ENCODE peak calls at places on chromosomes 12 and 14, in eight cellular contexts. One of them, this sample, is unnamed.

GRCh38 chr12:121295746-121296617 is 527 bp downstream of the CAMKK2 start:
- DNase-seq in breast epithelium: no peak
- DNase-seq in transverse colon: peak
- DNase-seq in spleen: peak
- DNase-seq in upper lobe of left lung: no peak
- DNase-seq in K562: peak
- DNase-seq in sigmoid colon: peak
- DNase-seq in HCT116: no peak
- DNase-seq in this sample: peak

GRCh38 chr12:128052341-128052740 is 214.6 kb upstream of the TMEM132C start:
- DNase-seq in breast epithelium: no peak
- DNase-seq in transverse colon: no peak
- DNase-seq in spleen: no peak
- DNase-seq in upper lobe of left lung: no peak
- DNase-seq in K562: no peak
- DNase-seq in sigmoid colon: no peak
- DNase-seq in HCT116: no peak
- DNase-seq in this sample: no peak

GRCh38 chr12:31589896-31590729 is 823 bp downstream of the DENND5B start:
- DNase-seq in breast epithelium: peak
- DNase-seq in transverse colon: peak
- DNase-seq in spleen: peak
- DNase-seq in upper lobe of left lung: peak
- DNase-seq in K562: peak
- DNase-seq in sigmoid colon: peak
- DNase-seq in HCT116: peak
- DNase-seq in this sample: peak

GRCh38 chr12:84134797-84135366 is 777.7 kb downstream of the SLC6A15 start:
- DNase-seq in breast epithelium: no peak
- DNase-seq in transverse colon: no peak
- DNase-seq in spleen: no peak
- DNase-seq in upper lobe of left lung: no peak
- DNase-seq in K562: no peak
- DNase-seq in sigmoid colon: no peak
- DNase-seq in HCT116: no peak
- DNase-seq in this sample: no peak

GRCh38 chr12:27861428-27862167 is 81.6 kb upstream of the MANSC4 start:
- DNase-seq in breast epithelium: no peak
- DNase-seq in transverse colon: peak
- DNase-seq in spleen: no peak
- DNase-seq in upper lobe of left lung: no peak
- DNase-seq in K562: peak
- DNase-seq in sigmoid colon: peak
- DNase-seq in HCT116: no peak
- DNase-seq in this sample: no peak

GRCh38 chr12:39354955-39355354 is 88.0 kb downstream of the KIF21A start:
- DNase-seq in breast epithelium: no peak
- DNase-seq in transverse colon: no peak
- DNase-seq in spleen: no peak
- DNase-seq in upper lobe of left lung: no peak
- DNase-seq in K562: peak
- DNase-seq in sigmoid colon: no peak
- DNase-seq in HCT116: no peak
- DNase-seq in this sample: no peak

GRCh38 chr12:54017027-54017788 is 8.4 kb downstream of the HOXC8 start:
- DNase-seq in breast epithelium: peak
- DNase-seq in transverse colon: no peak
- DNase-seq in spleen: no peak
- DNase-seq in upper lobe of left lung: peak
- DNase-seq in K562: peak
- DNase-seq in sigmoid colon: no peak
- DNase-seq in HCT116: no peak
- DNase-seq in this sample: no peak

GRCh38 chr12:71840226-71840847 is 778 bp downstream of the TBC1D15 start:
- DNase-seq in breast epithelium: no peak
- DNase-seq in transverse colon: no peak
- DNase-seq in spleen: no peak
- DNase-seq in upper lobe of left lung: no peak
- DNase-seq in K562: peak
- DNase-seq in sigmoid colon: no peak
- DNase-seq in HCT116: peak
- DNase-seq in this sample: no peak

GRCh38 chr14:61749867-61750266 is 12.4 kb upstream of the SNAPC1 start:
- DNase-seq in breast epithelium: no peak
- DNase-seq in transverse colon: peak
- DNase-seq in spleen: no peak
- DNase-seq in upper lobe of left lung: no peak
- DNase-seq in K562: peak
- DNase-seq in sigmoid colon: no peak
- DNase-seq in HCT116: no peak
- DNase-seq in this sample: no peak

GRCh38 chr14:29220077-29220476 is 453.5 kb downstream of the FOXG1 start:
- DNase-seq in breast epithelium: no peak
- DNase-seq in transverse colon: no peak
- DNase-seq in spleen: no peak
- DNase-seq in upper lobe of left lung: no peak
- DNase-seq in K562: no peak
- DNase-seq in sigmoid colon: no peak
- DNase-seq in HCT116: no peak
- DNase-seq in this sample: no peak

GRCh38 chr14:64682173-64682710 is 22.0 kb upstream of the PLEKHG3 start:
- DNase-seq in breast epithelium: peak
- DNase-seq in transverse colon: peak
- DNase-seq in spleen: no peak
- DNase-seq in upper lobe of left lung: no peak
- DNase-seq in K562: no peak
- DNase-seq in sigmoid colon: peak
- DNase-seq in HCT116: no peak
- DNase-seq in this sample: no peak

GRCh38 chr12:124709722-124710656 is 142.6 kb upstream of the NCOR2 start:
- DNase-seq in breast epithelium: no peak
- DNase-seq in transverse colon: no peak
- DNase-seq in spleen: no peak
- DNase-seq in upper lobe of left lung: no peak
- DNase-seq in K562: no peak
- DNase-seq in sigmoid colon: no peak
- DNase-seq in HCT116: no peak
- DNase-seq in this sample: no peak

GRCh38 chr12:21823581-21823980 is 49.1 kb upstream of the KCNJ8 start:
- DNase-seq in breast epithelium: no peak
- DNase-seq in transverse colon: no peak
- DNase-seq in spleen: peak
- DNase-seq in upper lobe of left lung: no peak
- DNase-seq in K562: no peak
- DNase-seq in sigmoid colon: peak
- DNase-seq in HCT116: no peak
- DNase-seq in this sample: peak

GRCh38 chr14:29584992-29585391 is 342.7 kb downstream of the PRKD1 start:
- DNase-seq in breast epithelium: no peak
- DNase-seq in transverse colon: peak
- DNase-seq in spleen: no peak
- DNase-seq in upper lobe of left lung: no peak
- DNase-seq in K562: no peak
- DNase-seq in sigmoid colon: peak
- DNase-seq in HCT116: no peak
- DNase-seq in this sample: no peak

GRCh38 chr12:55820679-55821078 is 2.8 kb downstream of the ORMDL2 start:
- DNase-seq in breast epithelium: no peak
- DNase-seq in transverse colon: no peak
- DNase-seq in spleen: no peak
- DNase-seq in upper lobe of left lung: no peak
- DNase-seq in K562: no peak
- DNase-seq in sigmoid colon: no peak
- DNase-seq in HCT116: no peak
- DNase-seq in this sample: no peak

GRCh38 chr12:34398366-34398705 is 376.0 kb downstream of the ALG10 start:
- DNase-seq in breast epithelium: no peak
- DNase-seq in transverse colon: peak
- DNase-seq in spleen: peak
- DNase-seq in upper lobe of left lung: peak
- DNase-seq in K562: peak
- DNase-seq in sigmoid colon: peak
- DNase-seq in HCT116: no peak
- DNase-seq in this sample: no peak

GRCh38 chr12:52243774-52244614 is 11.0 kb downstream of the KRT7 start:
- DNase-seq in breast epithelium: peak
- DNase-seq in transverse colon: peak
- DNase-seq in spleen: peak
- DNase-seq in upper lobe of left lung: peak
- DNase-seq in K562: no peak
- DNase-seq in sigmoid colon: peak
- DNase-seq in HCT116: no peak
- DNase-seq in this sample: peak

GRCh38 chr14:92546347-92547053 is 32.9 kb downstream of the RIN3 start:
- DNase-seq in breast epithelium: no peak
- DNase-seq in transverse colon: no peak
- DNase-seq in spleen: no peak
- DNase-seq in upper lobe of left lung: no peak
- DNase-seq in K562: peak
- DNase-seq in sigmoid colon: no peak
- DNase-seq in HCT116: no peak
- DNase-seq in this sample: no peak

GRCh38 chr12:11695321-11695720 is 45.8 kb downstream of the ETV6 start:
- DNase-seq in breast epithelium: no peak
- DNase-seq in transverse colon: no peak
- DNase-seq in spleen: no peak
- DNase-seq in upper lobe of left lung: no peak
- DNase-seq in K562: no peak
- DNase-seq in sigmoid colon: peak
- DNase-seq in HCT116: no peak
- DNase-seq in this sample: no peak
- TF ChIP-seq POLR2AphosphoS5 in breast epithelium: no peak
- TF ChIP-seq POLR2AphosphoS5 in transverse colon: peak
- TF ChIP-seq POLR2AphosphoS5 in spleen: no peak
- TF ChIP-seq POLR2AphosphoS5 in upper lobe of left lung: no peak
- TF ChIP-seq POLR2AphosphoS5 in K562: no peak
- TF ChIP-seq POLR2AphosphoS5 in sigmoid colon: no peak
- TF ChIP-seq POLR2AphosphoS5 in HCT116: no peak
- TF ChIP-seq POLR2AphosphoS5 in this sample: no peak

DNA sequence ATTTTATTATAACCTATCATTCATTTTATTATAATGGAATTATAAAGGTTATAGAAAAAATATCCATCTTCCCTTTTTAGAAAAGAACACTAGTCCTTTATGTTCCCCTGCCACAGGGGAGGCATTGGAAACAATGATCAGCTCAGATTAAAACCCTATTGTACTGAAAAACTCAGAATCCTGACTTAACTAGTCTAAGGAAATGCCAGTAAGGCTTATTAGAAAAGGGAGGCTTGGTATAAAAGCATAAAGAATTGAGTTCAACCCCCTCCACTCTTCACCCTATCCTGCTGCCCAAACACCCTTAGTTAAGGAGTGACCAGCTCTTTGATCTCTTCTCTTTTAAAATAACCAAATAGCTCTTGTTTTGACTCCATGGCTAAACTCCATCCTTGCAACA is 36.0 kb downstream of the PUS7L start:
- DNase-seq in breast epithelium: no peak
- DNase-seq in transverse colon: no peak
- DNase-seq in spleen: no peak
- DNase-seq in upper lobe of left lung: no peak
- DNase-seq in K562: no peak
- DNase-seq in sigmoid colon: no peak
- DNase-seq in HCT116: no peak
- DNase-seq in this sample: no peak
- TF ChIP-seq POLR2A in breast epithelium: no peak
- TF ChIP-seq POLR2A in transverse colon: no peak
- TF ChIP-seq POLR2A in spleen: no peak
- TF ChIP-seq POLR2A in upper lobe of left lung: no peak
- TF ChIP-seq POLR2A in K562: no peak
- TF ChIP-seq POLR2A in sigmoid colon: no peak
- TF ChIP-seq POLR2A in HCT116: no peak
- TF ChIP-seq POLR2A in this sample: no peak

GRCh38 chr14:70685480-70686197 is 43.9 kb downstream of the TTC9 start:
- DNase-seq in breast epithelium: no peak
- DNase-seq in transverse colon: no peak
- DNase-seq in spleen: no peak
- DNase-seq in upper lobe of left lung: no peak
- DNase-seq in K562: no peak
- DNase-seq in sigmoid colon: no peak
- DNase-seq in HCT116: no peak
- DNase-seq in this sample: no peak
- H3K27ac ChIP-seq in breast epithelium: no peak
- H3K27ac ChIP-seq in transverse colon: no peak
- H3K27ac ChIP-seq in spleen: no peak
- H3K27ac ChIP-seq in upper lobe of left lung: no peak
- H3K27ac ChIP-seq in K562: no peak
- H3K27ac ChIP-seq in sigmoid colon: no peak
- H3K27ac ChIP-seq in HCT116: no peak
- H3K27ac ChIP-seq in this sample: no peak

GRCh38 chr12:11840350-11840749 is 190.9 kb downstream of the ETV6 start:
- DNase-seq in breast epithelium: no peak
- DNase-seq in transverse colon: peak
- DNase-seq in spleen: no peak
- DNase-seq in upper lobe of left lung: no peak
- DNase-seq in K562: peak
- DNase-seq in sigmoid colon: no peak
- DNase-seq in HCT116: no peak
- DNase-seq in this sample: no peak

GRCh38 chr12:11838403-11838802 is 188.9 kb downstream of the ETV6 start:
- DNase-seq in breast epithelium: no peak
- DNase-seq in transverse colon: no peak
- DNase-seq in spleen: no peak
- DNase-seq in upper lobe of left lung: no peak
- DNase-seq in K562: no peak
- DNase-seq in sigmoid colon: no peak
- DNase-seq in HCT116: no peak
- DNase-seq in this sample: no peak

GRCh38 chr12:11836964-11837286 is 187.5 kb downstream of the ETV6 start:
- DNase-seq in breast epithelium: no peak
- DNase-seq in transverse colon: no peak
- DNase-seq in spleen: no peak
- DNase-seq in upper lobe of left lung: no peak
- DNase-seq in K562: peak
- DNase-seq in sigmoid colon: no peak
- DNase-seq in HCT116: no peak
- DNase-seq in this sample: no peak

GRCh38 chr12:11837318-11837934 is 188.0 kb downstream of the ETV6 start:
- DNase-seq in breast epithelium: peak
- DNase-seq in transverse colon: no peak
- DNase-seq in spleen: no peak
- DNase-seq in upper lobe of left lung: no peak
- DNase-seq in K562: no peak
- DNase-seq in sigmoid colon: no peak
- DNase-seq in HCT116: no peak
- DNase-seq in this sample: no peak

DNA sequence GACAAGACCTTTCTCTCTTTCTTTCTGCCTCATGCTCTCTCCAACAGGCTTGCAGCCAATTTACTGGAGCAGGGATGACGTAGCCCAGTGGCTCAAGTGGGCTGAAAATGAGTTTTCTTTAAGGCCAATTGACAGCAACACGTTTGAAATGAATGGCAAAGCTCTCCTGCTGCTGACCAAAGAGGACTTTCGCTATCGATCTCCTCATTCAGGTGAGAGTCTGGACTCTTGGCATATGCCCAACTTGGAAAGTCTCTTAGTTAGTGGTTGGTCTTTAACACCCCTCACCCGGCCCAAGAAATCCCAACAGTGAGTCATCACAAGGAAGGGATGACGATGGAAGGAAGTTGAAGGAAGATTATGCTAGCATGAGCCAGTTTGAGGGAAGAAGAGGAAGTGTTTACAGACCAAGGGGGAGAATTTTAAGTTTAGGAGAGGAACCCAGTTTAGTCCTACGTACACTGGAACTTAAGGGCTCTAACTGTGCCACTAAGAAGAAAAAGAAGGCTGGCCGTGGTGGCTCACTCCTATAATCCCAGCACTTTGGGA is 189.7 kb downstream of the ETV6 start:
- DNase-seq in breast epithelium: no peak
- DNase-seq in transverse colon: peak
- DNase-seq in spleen: no peak
- DNase-seq in upper lobe of left lung: no peak
- DNase-seq in K562: peak
- DNase-seq in sigmoid colon: no peak
- DNase-seq in HCT116: no peak
- DNase-seq in this sample: no peak
- TF ChIP-seq POLR2AphosphoS5 in breast epithelium: no peak
- TF ChIP-seq POLR2AphosphoS5 in transverse colon: no peak
- TF ChIP-seq POLR2AphosphoS5 in spleen: peak
- TF ChIP-seq POLR2AphosphoS5 in upper lobe of left lung: no peak
- TF ChIP-seq POLR2AphosphoS5 in K562: no peak
- TF ChIP-seq POLR2AphosphoS5 in sigmoid colon: no peak
- TF ChIP-seq POLR2AphosphoS5 in HCT116: no peak
- TF ChIP-seq POLR2AphosphoS5 in this sample: no peak